ENCODE peak calls at places on chromosomes 12 and 14, in five cellular contexts. L is OCI-LY7, E is stomach, J is psoas muscle, V is HFF-Myc. F is an unnamed sample.

GRCh38 chr12:81417056-81417455 is 339.2 kb downstream of the ACSS3 start:
- DNase-seq in J (no peak), L (no peak), V (no peak), E (no peak), F (no peak)

GRCh38 chr12:74317078-74317581 is 220.5 kb upstream of the ATXN7L3B start:
- DNase-seq in J (no peak), L (peak; percentile 4), V (no peak), E (no peak), F (peak; percentile 93)

GRCh38 chr12:109389146-109389545 is 41.4 kb downstream of the MYO1H start:
- DNase-seq in E (no peak), L (peak; percentile 48), V (no peak), J (no peak), F (no peak)

GRCh38 chr12:130203151-130203550 is 40.9 kb downstream of the FZD10 start:
- DNase-seq in J (no peak), E (no peak), V (no peak), L (no peak), F (no peak)

GRCh38 chr14:102831163-102831804 is 54.0 kb downstream of the TRAF3 start:
- DNase-seq in V (no peak), E (no peak), L (no peak), J (no peak), F (no peak)

GRCh38 chr12:82593143-82593542 is 93.6 kb upstream of the TMTC2 start:
- DNase-seq in L (no peak), V (no peak), J (no peak), E (no peak), F (no peak)

GRCh38 chr12:106042091-106042490 is 96.7 kb downstream of the NUAK1 start:
- DNase-seq in J (no peak), E (no peak), L (no peak), V (no peak), F (peak; percentile 37)

GRCh38 chr12:108832730-108833354 is 24.5 kb downstream of the SSH1 start:
- DNase-seq in V (no peak), L (no peak), J (no peak), E (no peak), F (no peak)

GRCh38 chr12:122646568-122647220 is 56.5 kb downstream of the HCAR2 start:
- DNase-seq in E (no peak), V (peak; percentile 70), L (peak; percentile 27), J (no peak), F (no peak)
- H3K4me3 ChIP-seq in E (no peak overlapping the region), V (no peak overlapping the region), L (no peak overlapping the region), J (no peak overlapping the region), F (no peak overlapping the region)

GRCh38 chr14:100641274-100641860 is 54.1 kb upstream of the BEGAIN start:
- DNase-seq in V (no peak), J (no peak), E (no peak), L (no peak), F (no peak)
- TF ChIP-seq CTCF in V (no peak), J (no peak), E (no peak), L (no peak), F (no peak)

DNA sequence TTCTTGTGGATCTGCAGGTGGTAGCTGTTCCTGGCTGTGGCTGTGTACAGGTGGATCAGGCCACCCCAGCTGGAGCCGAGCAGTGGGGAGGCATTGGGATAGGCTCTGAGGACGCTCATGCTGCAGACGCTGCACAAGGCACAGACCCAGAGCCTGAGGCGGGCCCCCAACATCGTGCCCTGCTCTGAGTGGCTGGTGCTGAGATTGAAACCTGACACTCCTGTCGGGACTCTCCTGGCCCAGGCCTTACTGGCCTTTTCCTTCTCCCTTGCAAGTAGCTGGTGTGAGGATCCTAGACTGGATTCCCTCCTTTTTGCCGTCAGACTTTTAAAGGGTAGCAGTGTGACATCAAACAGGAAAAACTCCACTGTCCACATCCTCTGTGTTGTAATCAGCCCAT is at the start of gene FGF23:
- DNase-seq in J (no peak), E (no peak), V (peak; percentile 2), L (no peak), F (no peak)
- H3K4me3 ChIP-seq in J (no peak within 1 kb of the TSS), E (no peak within 1 kb of the TSS), V (no peak within 1 kb of the TSS), L (no peak within 1 kb of the TSS), F (no peak within 1 kb of the TSS)

GRCh38 chr12:65689508-65689907 is 134.8 kb upstream of the HMGA2 start:
- DNase-seq in V (no peak), L (no peak), E (no peak), J (no peak), F (no peak)

GRCh38 chr12:65682145-65682544 is 142.1 kb upstream of the HMGA2 start:
- DNase-seq in J (no peak), V (no peak), E (no peak), L (no peak), F (no peak)

GRCh38 chr12:65681226-65681625 is 143.1 kb upstream of the HMGA2 start:
- DNase-seq in E (no peak), J (no peak), L (no peak), V (no peak), F (no peak)

GRCh38 chr12:65684906-65685305 is 139.4 kb upstream of the HMGA2 start:
- DNase-seq in J (no peak), E (no peak), V (no peak), L (no peak), F (no peak)

DNA sequence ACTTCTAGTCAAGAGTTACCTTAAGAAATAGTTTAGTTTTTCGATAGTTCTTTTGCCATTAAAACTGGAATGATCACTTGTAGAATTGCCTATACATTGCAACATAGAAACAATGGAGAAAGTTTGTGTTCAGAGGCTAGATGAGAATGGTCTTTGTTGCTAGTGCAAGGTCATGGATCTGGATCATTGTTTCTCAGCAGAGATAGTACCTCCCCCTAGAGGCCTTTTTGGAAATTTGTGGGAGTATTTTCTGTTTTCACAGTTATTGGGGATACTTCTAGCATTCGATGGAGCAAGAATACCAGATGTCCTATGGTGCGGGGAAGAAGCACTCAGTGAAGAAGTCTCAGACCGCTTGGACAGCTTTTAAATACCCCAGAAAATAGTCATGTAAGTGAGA is 138.8 kb upstream of the HMGA2 start:
- DNase-seq in L (no peak), J (no peak), E (no peak), V (peak; percentile 52), F (no peak)
- TF ChIP-seq CTCF in L (peak; percentile 69), J (peak; percentile 9), E (peak; percentile 41), V (peak; percentile 61), F (peak; percentile 38)

F was measured in LNCaP clone FGC.